ENCODE peak calls at places on chromosomes 12 and 14, in ten cellular contexts. L, N, X, J, F, T, C, O, M and Z are unnamed samples.

GRCh38 chr14:51094282-51094821 is 553 bp downstream of the TRIM9 start:
- DNase-seq in X (no peak), M (no peak), J (no peak), C (no peak), N (no peak), O (peak), L (peak), T (no peak), F (no peak), Z (peak)

GRCh38 chr14:68269136-68269535 is 449.6 kb downstream of the RAD51B start:
- DNase-seq in N (peak), X (no peak), M (no peak), O (no peak), L (no peak), C (no peak), F (peak), T (no peak), J (no peak), Z (no peak)

GRCh38 chr14:31927348-31927826 is 149.7 kb upstream of the ARHGAP5 start:
- DNase-seq in M (peak), T (peak), L (no peak), F (peak), C (no peak), J (peak), X (no peak), O (no peak), N (peak), Z (peak)

GRCh38 chr14:99568567-99569560 is 35.1 kb downstream of the CCDC85C start:
- DNase-seq in N (no peak), L (peak), T (peak), M (peak), C (no peak), X (no peak), O (no peak), J (peak), F (peak), Z (peak)

GRCh38 chr14:61477845-61478438 is 156.6 kb downstream of the PRKCH start:
- DNase-seq in F (peak), X (peak), L (no peak), M (peak), O (peak), N (no peak), C (no peak), J (peak), T (peak), Z (peak)

GRCh38 chr12:75854681-75855309 is 176.8 kb downstream of the PHLDA1 start:
- DNase-seq in O (no peak), F (no peak), C (no peak), L (no peak), M (no peak), X (no peak), T (peak), N (no peak), J (no peak), Z (peak)

GRCh38 chr12:57171668-57172067 is 24.2 kb upstream of the LRP1-AS start:
- DNase-seq in X (no peak), F (no peak), N (no peak), O (no peak), T (peak), L (no peak), J (peak), M (peak), C (no peak), Z (no peak)

GRCh38 chr14:81132492-81132891 is 88.3 kb downstream of the GTF2A1 start:
- DNase-seq in L (peak), C (no peak), O (no peak), N (no peak), M (no peak), X (no peak), F (no peak), T (no peak), J (no peak), Z (no peak)

GRCh38 chr14:54640480-54640879 is 73.6 kb downstream of the SAMD4A start:
- DNase-seq in M (no peak), T (no peak), N (no peak), J (no peak), X (no peak), F (no peak), L (no peak), O (no peak), C (no peak), Z (no peak)

GRCh38 chr12:94941440-94941862 is 62.0 kb downstream of the NDUFA12 start:
- DNase-seq in N (peak), J (peak), T (peak), L (peak), C (no peak), O (peak), M (peak), X (peak), F (peak), Z (peak)

GRCh38 chr12:117967512-117967911 is 1.3 kb downstream of the KSR2 start:
- DNase-seq in J (no peak), L (peak), M (no peak), C (no peak), X (no peak), F (no peak), O (no peak), T (no peak), N (no peak), Z (no peak)

GRCh38 chr14:75249251-75249957 is 29.2 kb upstream of the FOS start:
- DNase-seq in X (peak), T (no peak), O (peak), J (no peak), C (peak), N (no peak), F (peak), L (peak), M (peak), Z (peak)

GRCh38 chr14:104795781-104796681 is 483 bp upstream of the AKT1 start:
- DNase-seq in J (peak), X (no peak), M (peak), O (peak), T (no peak), N (no peak), C (peak), F (peak), L (peak), Z (peak)

GRCh38 chr14:99552572-99553216 is 51.3 kb downstream of the CCDC85C start:
- DNase-seq in C (no peak), J (no peak), M (no peak), F (no peak), T (no peak), X (no peak), O (no peak), N (no peak), L (no peak), Z (no peak)

GRCh38 chr12:466039-466438 is 6.3 kb downstream of the B4GALNT3 start:
- DNase-seq in T (no peak), C (no peak), O (no peak), M (no peak), F (no peak), N (no peak), L (no peak), X (peak), J (no peak), Z (no peak)

GRCh38 chr14:90522585-90523191 is 125.9 kb downstream of the CALM1 start:
- DNase-seq in M (peak), T (no peak), L (peak), F (peak), C (no peak), O (no peak), J (peak), N (no peak), X (peak), Z (peak)

GRCh38 chr12:120688527-120689071 is 1.6 kb downstream of the MLEC start:
- DNase-seq in F (peak), N (peak), X (no peak), O (no peak), J (peak), L (no peak), M (peak), C (no peak), T (no peak), Z (peak)

GRCh38 chr12:59407799-59408198 is 188.0 kb upstream of the SLC16A7 start:
- DNase-seq in J (no peak), L (no peak), M (no peak), C (no peak), O (no peak), N (no peak), F (no peak), T (no peak), X (no peak), Z (no peak)

GRCh38 chr12:49478949-49479664 is 59.7 kb upstream of the KCNH3 start:
- DNase-seq in O (no peak), X (no peak), J (no peak), L (no peak), F (peak), T (no peak), C (no peak), M (no peak), N (no peak), Z (no peak)

GRCh38 chr14:31992051-31992450 is 85.1 kb upstream of the ARHGAP5 start:
- DNase-seq in O (no peak), N (peak), L (no peak), F (peak), C (no peak), M (peak), X (no peak), J (peak), T (peak), Z (peak)

GRCh38 chr14:35051796-35052195 is 5.7 kb downstream of the FAM177A1 start:
- DNase-seq in N (no peak), C (no peak), T (peak), O (no peak), J (peak), F (no peak), X (no peak), M (peak), L (no peak), Z (no peak)

GRCh38 chr12:47734725-47735480 is 9.6 kb upstream of the ENDOU start:
- DNase-seq in O (no peak), M (no peak), C (no peak), N (no peak), T (no peak), J (no peak), F (no peak), X (no peak), L (peak), Z (no peak)

GRCh38 chr12:22657538-22657937 is 32.6 kb downstream of the ETNK1 start:
- DNase-seq in N (no peak), C (no peak), O (no peak), L (no peak), T (peak), F (peak), J (no peak), X (no peak), M (peak), Z (peak)

GRCh38 chr12:113525066-113525465 is 53.4 kb upstream of the LHX5 start:
- DNase-seq in O (no peak), M (no peak), X (no peak), N (no peak), J (no peak), C (no peak), F (no peak), T (no peak), L (no peak), Z (no peak)

GRCh38 chr12:39892146-39892545 is 213.7 kb downstream of the SLC2A13 start:
- DNase-seq in M (no peak), T (no peak), F (no peak), O (no peak), X (peak), C (no peak), N (no peak), L (peak), J (no peak), Z (no peak)

GRCh38 chr14:89013098-89013504 is 188.7 kb downstream of the TTC8 start:
- DNase-seq in L (no peak), O (peak), X (no peak), F (peak), M (peak), C (no peak), J (peak), T (peak), N (peak), Z (peak)

GRCh38 chr14:95758331-95758730 is 44.4 kb upstream of the TCL1A start:
- DNase-seq in C (no peak), T (no peak), N (no peak), O (no peak), J (no peak), M (no peak), F (no peak), L (no peak), X (no peak), Z (no peak)

GRCh38 chr12:104643093-104643646 is 186.4 kb downstream of the CHST11 start:
- DNase-seq in X (no peak), N (no peak), O (no peak), F (no peak), C (no peak), T (no peak), J (no peak), L (no peak), M (no peak), Z (no peak)

GRCh38 chr14:41607119-41607785 is 576 bp downstream of the LRFN5 start:
- DNase-seq in C (no peak), X (no peak), F (no peak), N (no peak), M (peak), J (peak), O (no peak), T (no peak), L (peak), Z (no peak)

GRCh38 chr14:105013150-105013787 is 7.6 kb downstream of the CDCA4 start:
- DNase-seq in M (no peak), L (no peak), X (peak), T (peak), O (no peak), F (no peak), N (no peak), C (no peak), J (no peak), Z (peak)

GRCh38 chr12:53974084-53975018 is at the start of gene HOTAIR:
- DNase-seq in J (no peak), X (peak), O (peak), N (peak), C (no peak), M (no peak), L (peak), F (no peak), T (no peak), Z (peak)

GRCh38 chr14:57835751-57836150 is 30.1 kb downstream of the SLC35F4 start:
- DNase-seq in M (no peak), T (no peak), O (no peak), J (no peak), N (no peak), C (no peak), L (no peak), F (no peak), X (no peak), Z (no peak)

GRCh38 chr12:57242691-57243454 is 8.1 kb downstream of the STAC3 start:
- DNase-seq in O (peak), N (peak), F (peak), L (peak), C (peak), X (peak), J (peak), T (peak), M (peak), Z (peak)

GRCh38 chr14:57656853-57657252 is 163.2 kb upstream of the CCDC198 start:
- DNase-seq in M (no peak), F (peak), O (no peak), L (no peak), J (no peak), N (no peak), C (no peak), T (no peak), X (no peak), Z (no peak)

GRCh38 chr12:125304029-125304428 is 238.8 kb downstream of the AACS start:
- DNase-seq in X (no peak), N (no peak), F (no peak), M (no peak), C (no peak), T (no peak), O (no peak), L (no peak), J (no peak), Z (no peak)

GRCh38 chr14:21039585-21040369 is 2.4 kb upstream of the RNASE7 start:
- DNase-seq in O (peak), J (peak), C (peak), M (peak), N (peak), F (peak), X (no peak), L (peak), T (peak), Z (peak)